ENCODE peak calls at places on chromosome 10, in ten cellular contexts. V is astrocyte of the spinal cord, S is fibroblast of the aortic adventitia, L is glutamatergic neuron, J is colonic mucosa, O is pancreas, F is fibroblast of mammary gland, P is BE2C, N is WTC11, M is foreskin fibroblast. A is an unnamed sample.

GRCh38 chr10:110919349-110919931 is at the start of gene SHOC2:
- DNase-seq in L (peak), V (no peak), F (no peak), N (peak), P (peak), J (peak), M (peak), S (no peak), O (peak), A (no peak)

GRCh38 chr10:31873724-31874123 is 54.9 kb downstream of the ARHGAP12 start:
- DNase-seq in L (no peak), M (no peak), N (no peak), O (no peak), J (no peak), F (no peak), S (no peak), V (no peak), P (no peak), A (no peak)

GRCh38 chr10:85317827-85318226 is 989.4 kb downstream of the CCSER2 start:
- DNase-seq in V (no peak), P (peak), L (no peak), N (no peak), F (no peak), S (no peak), J (no peak), M (no peak), O (no peak), A (no peak)

GRCh38 chr10:6009159-6009558 is 31.8 kb upstream of the IL15RA start:
- DNase-seq in M (peak), V (no peak), S (peak), N (no peak), J (no peak), P (no peak), O (no peak), F (peak), L (no peak), A (no peak)

GRCh38 chr10:451021-451471 is 238.4 kb downstream of the DIP2C start:
- DNase-seq in O (no peak), M (no peak), P (no peak), F (no peak), L (no peak), S (no peak), V (peak), J (no peak), N (no peak), A (no peak)

GRCh38 chr10:101120884-101121660 is 10.0 kb upstream of the TLX1 start:
- DNase-seq in O (no peak), N (no peak), P (no peak), M (peak), L (no peak), F (no peak), V (no peak), J (peak), S (no peak), A (no peak)

GRCh38 chr10:78757542-78757941 is 311.2 kb upstream of the ZMIZ1 start:
- DNase-seq in P (peak), M (peak), O (no peak), S (peak), V (peak), L (peak), F (peak), J (no peak), N (no peak), A (no peak)

GRCh38 chr10:73965890-73966768 is 31.8 kb upstream of the VCL start:
- DNase-seq in V (peak), O (no peak), L (peak), F (peak), J (peak), N (peak), P (peak), S (peak), M (peak), A (peak)

GRCh38 chr10:7445474-7446135 is 34.8 kb upstream of the SFMBT2 start:
- DNase-seq in J (no peak), V (no peak), O (no peak), N (no peak), F (no peak), M (no peak), L (no peak), S (no peak), P (no peak), A (no peak)

GRCh38 chr10:35913628-35914027 is 271.5 kb upstream of the FZD8 start:
- DNase-seq in J (no peak), P (no peak), V (peak), L (no peak), S (peak), M (peak), F (peak), O (no peak), N (no peak), A (no peak)

GRCh38 chr10:14959221-14960057 is at the start of gene MEIG1:
- DNase-seq in V (peak), N (peak), O (peak), M (peak), S (peak), L (peak), F (peak), P (peak), J (peak), A (peak)

GRCh38 chr10:63806330-63806729 is 285.1 kb downstream of the REEP3 start:
- DNase-seq in J (no peak), F (no peak), P (no peak), N (no peak), M (no peak), O (no peak), S (no peak), L (no peak), V (no peak), A (no peak)

GRCh38 chr10:78814430-78814806 is 254.3 kb upstream of the ZMIZ1 start:
- DNase-seq in L (no peak), S (no peak), V (no peak), J (no peak), N (no peak), O (no peak), M (no peak), F (no peak), P (no peak), A (no peak)

GRCh38 chr10:44014644-44015250 is 366.1 kb upstream of the ZNF32 start:
- DNase-seq in N (no peak), P (no peak), F (no peak), V (no peak), M (no peak), L (no peak), J (no peak), S (no peak), O (no peak), A (no peak)

GRCh38 chr10:89414879-89415821 is 782 bp downstream of the IFIT5 start:
- DNase-seq in P (peak), S (peak), L (peak), N (peak), F (peak), J (peak), O (peak), V (peak), M (peak), A (no peak)

GRCh38 chr10:30705086-30705624 is 75.6 kb upstream of the LYZL2 start:
- DNase-seq in L (no peak), V (no peak), O (no peak), S (no peak), M (no peak), P (no peak), N (no peak), F (no peak), J (no peak), A (no peak)

GRCh38 chr10:113053091-113053490 is 103.0 kb downstream of the TCF7L2 start:
- DNase-seq in M (no peak), S (peak), L (no peak), N (peak), O (no peak), P (no peak), V (no peak), F (no peak), J (no peak), A (no peak)

GRCh38 chr10:113053881-113054280 is 103.8 kb downstream of the TCF7L2 start:
- DNase-seq in N (peak), J (no peak), L (no peak), M (no peak), O (no peak), S (peak), F (no peak), P (no peak), V (peak), A (no peak)

GRCh38 chr10:113051456-113051855 is 101.4 kb downstream of the TCF7L2 start:
- DNase-seq in F (no peak), O (no peak), P (no peak), L (no peak), N (no peak), M (no peak), V (no peak), J (no peak), S (peak), A (no peak)

GRCh38 chr10:113049881-113050280 is 99.8 kb downstream of the TCF7L2 start:
- DNase-seq in V (no peak), N (no peak), F (no peak), J (no peak), S (no peak), P (no peak), O (no peak), L (peak), M (peak), A (no peak)

DNA sequence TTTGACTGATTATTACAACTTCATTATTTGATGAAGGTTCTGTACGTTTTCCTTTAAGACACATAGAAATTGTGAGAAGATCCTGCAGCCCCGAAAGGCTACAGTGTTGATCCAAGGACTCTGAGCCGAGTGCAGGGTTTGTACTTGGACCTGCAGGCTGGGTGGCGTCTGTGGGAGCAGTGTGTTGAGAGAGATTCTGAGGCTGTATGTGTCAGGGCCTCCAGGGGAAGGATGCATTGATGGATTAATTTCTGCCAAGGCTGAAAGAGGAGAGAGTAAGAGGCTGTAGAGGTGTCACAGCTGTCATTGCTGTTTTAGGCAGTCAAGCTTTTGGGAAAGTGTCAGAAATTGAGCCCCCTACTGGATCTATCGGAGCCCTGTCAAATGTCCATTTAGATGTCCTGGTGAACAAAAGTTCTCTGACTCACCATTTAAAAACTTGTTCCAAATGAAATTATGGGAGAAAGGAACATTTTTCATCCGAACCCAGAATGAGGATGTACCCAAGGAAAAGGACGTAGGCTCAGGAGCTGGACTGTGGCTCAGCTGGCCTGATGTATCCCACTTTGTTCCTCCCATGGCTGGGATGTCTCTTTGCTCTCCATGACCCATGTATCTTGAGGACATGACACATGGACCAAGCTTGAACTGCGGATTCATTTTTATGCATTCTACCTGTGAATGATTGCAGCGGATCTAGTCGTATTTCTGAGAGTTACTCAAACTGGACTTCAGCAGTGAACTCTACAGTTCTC is 102.2 kb downstream of the TCF7L2 start:
- DNase-seq in V (no peak), J (no peak), O (no peak), F (peak), S (peak), M (peak), P (no peak), L (no peak), N (no peak), A (no peak)
- TF ChIP-seq CTCF in V (peak), J (no peak), O (no peak), F (peak), S (peak), M (no peak), P (peak), L (peak), N (no peak), A (no peak)

GRCh38 chr10:115049318-115049717 is 43.8 kb upstream of the ATRNL1 start:
- DNase-seq in P (no peak), J (no peak), F (no peak), S (no peak), M (no peak), O (no peak), N (no peak), V (no peak), L (no peak), A (no peak)
- TF ChIP-seq CTCF in P (no peak), J (no peak), F (no peak), S (no peak), M (no peak), O (no peak), N (no peak), V (no peak), L (no peak), A (no peak)

GRCh38 chr10:94678475-94678874 is 5.1 kb upstream of the CYP2C18 start:
- DNase-seq in S (no peak), N (no peak), V (no peak), F (no peak), J (no peak), M (no peak), O (no peak), P (no peak), L (no peak), A (no peak)

GRCh38 chr10:94683214-94684054 is at the start of gene CYP2C18:
- DNase-seq in J (no peak), O (no peak), P (no peak), L (no peak), F (no peak), N (no peak), V (no peak), S (no peak), M (no peak), A (no peak)

GRCh38 chr10:94680544-94680943 is 3.0 kb upstream of the CYP2C18 start:
- DNase-seq in J (no peak), N (no peak), M (no peak), L (no peak), O (no peak), V (no peak), S (peak), P (no peak), F (peak), A (no peak)

GRCh38 chr10:94673614-94674321 is 9.8 kb upstream of the CYP2C18 start:
- DNase-seq in M (no peak), N (no peak), S (no peak), O (no peak), V (no peak), J (no peak), L (no peak), P (no peak), F (peak), A (no peak)

DNA sequence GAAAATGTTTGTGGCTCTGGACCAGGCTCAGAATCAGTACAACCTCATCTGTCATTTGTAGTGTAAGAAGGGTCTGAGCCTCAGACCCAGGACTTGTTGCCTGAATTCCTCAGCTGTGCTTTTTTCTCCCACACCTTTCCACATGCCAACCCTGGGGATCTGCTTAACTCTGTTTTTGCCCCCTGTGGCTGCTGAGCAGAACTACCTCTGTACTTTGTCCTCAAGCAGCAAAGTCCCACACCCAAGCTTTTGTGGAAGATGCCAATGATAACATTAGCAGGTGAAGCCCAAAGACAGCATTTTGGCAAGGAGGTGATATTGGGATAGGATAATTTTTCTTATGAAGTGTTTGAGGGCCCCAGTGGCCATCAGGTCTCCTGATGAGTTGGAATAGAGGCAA is 5.8 kb upstream of the CYP2C18 start:
- DNase-seq in P (no peak), O (no peak), N (no peak), F (no peak), S (no peak), J (peak), L (no peak), M (no peak), V (no peak), A (no peak)
- TF ChIP-seq CTCF in P (no peak), O (peak), N (no peak), F (no peak), S (peak), J (peak), L (peak), M (no peak), V (no peak), A (no peak)

GRCh38 chr10:70132098-70133029 is at the start of gene AIFM2:
- DNase-seq in F (peak), L (peak), O (peak), M (peak), J (peak), P (peak), N (peak), S (peak), V (peak), A (no peak)
- TF ChIP-seq CTCF in F (no peak), L (no peak), O (no peak), M (no peak), J (no peak), P (no peak), N (no peak), S (no peak), V (no peak), A (peak)